ENCODE peak calls at places on chromosomes 11 and 22, in ten cellular contexts. X, S, R, L, M, W, D, J, P and U are unnamed samples.

GRCh38 chr11:11010624-11011127 is 152.8 kb upstream of the ZBED5 start:
- DNase-seq in M (no peak), W (peak; percentile 57), R (no peak), S (peak; percentile 18), J (peak; percentile 39), X (peak; percentile 30), D (no peak), P (peak; percentile 18), L (no peak), U (no peak)

GRCh38 chr11:10459029-10459970 is 4.2 kb downstream of the AMPD3 start:
- DNase-seq in X (no peak), J (no peak), R (no peak), L (no peak), W (no peak), S (peak; percentile 86), P (no peak), M (no peak), D (no peak), U (no peak)

GRCh38 chr11:109023029-109023428 is 358.2 kb downstream of the DDX10 start:
- DNase-seq in W (no peak), L (no peak), S (no peak), R (no peak), D (no peak), P (no peak), X (no peak), M (no peak), J (no peak), U (no peak)

GRCh38 chr11:7869467-7869866 is 61.6 kb downstream of the OR10A6 start:
- DNase-seq in J (no peak), S (no peak), R (no peak), M (no peak), P (no peak), X (no peak), W (no peak), L (no peak), D (no peak), U (no peak)

GRCh38 chr11:64489831-64490441 is 101.1 kb upstream of the SLC22A12 start:
- DNase-seq in P (peak; percentile 63), D (peak; percentile 29), R (no peak), M (no peak), S (peak; percentile 76), W (peak; percentile 55), L (no peak), X (peak; percentile 58), J (peak; percentile 42), U (peak; percentile 18)

GRCh38 chr11:17371614-17372013 is 16.8 kb downstream of the KCNJ11 start:
- DNase-seq in L (no peak), D (no peak), S (no peak), J (no peak), R (no peak), X (no peak), W (no peak), M (no peak), P (no peak), U (no peak)

GRCh38 chr22:47188337-47189055 is 426.0 kb downstream of the TBC1D22A start:
- DNase-seq in M (no peak), S (no peak), R (no peak), D (no peak), P (no peak), X (no peak), W (peak; percentile 16), J (no peak), L (no peak), U (no peak)

GRCh38 chr11:96314326-96315050 is 28.5 kb downstream of the MAML2 start:
- DNase-seq in D (no peak), J (peak; percentile 24), S (no peak), X (no peak), P (no peak), M (no peak), W (peak; percentile 37), R (no peak), L (no peak), U (no peak)

GRCh38 chr11:126422446-126422845 is 67.0 kb downstream of the ST3GAL4 start:
- DNase-seq in D (no peak), R (no peak), W (no peak), X (no peak), P (no peak), L (no peak), S (no peak), J (no peak), M (no peak), U (no peak)

GRCh38 chr11:117900144-117900651 is 23.7 kb upstream of the FXYD6 start:
- DNase-seq in J (no peak), L (no peak), S (peak; percentile 17), P (no peak), W (peak; percentile 32), R (no peak), X (no peak), M (no peak), D (no peak), U (no peak)

GRCh38 chr11:76236092-76237026 is 30.1 kb upstream of the WNT11 start:
- DNase-seq in L (peak; percentile 48), P (no peak), R (no peak), W (peak; percentile 77), M (no peak), X (peak; percentile 62), S (peak; percentile 65), J (peak; percentile 77), D (peak; percentile 19), U (peak; percentile 42)

GRCh38 chr11:47483408-47483807 is 34.5 kb upstream of the RAPSN start:
- DNase-seq in M (no peak), X (no peak), R (no peak), P (no peak), D (no peak), L (no peak), W (no peak), J (no peak), S (no peak), U (no peak)

GRCh38 chr11:41954034-41954433 is 494.6 kb upstream of the LRRC4C start:
- DNase-seq in W (no peak), X (no peak), P (no peak), D (no peak), S (no peak), M (no peak), L (no peak), J (no peak), R (no peak), U (no peak)

GRCh38 chr11:19673924-19674390 is 38.7 kb upstream of the NAV2 start:
- DNase-seq in L (no peak), M (peak; percentile 82), R (no peak), P (peak; percentile 73), W (peak; percentile 87), D (no peak), X (no peak), S (no peak), J (peak; percentile 81), U (no peak)

GRCh38 chr11:73152861-73153483 is 10.9 kb upstream of the FCHSD2 start:
- DNase-seq in W (no peak), S (no peak), P (no peak), M (no peak), R (no peak), D (no peak), J (no peak), L (no peak), X (no peak), U (no peak)

GRCh38 chr11:1796297-1797011 is 32.7 kb upstream of the CTSD start:
- DNase-seq in D (no peak), R (no peak), W (no peak), M (no peak), X (no peak), P (no peak), L (no peak), S (no peak), J (no peak), U (no peak)

GRCh38 chr11:111438846-111439520 is 59.9 kb upstream of the POU2AF1 start:
- DNase-seq in D (no peak), S (no peak), M (no peak), X (no peak), J (no peak), R (no peak), P (no peak), W (no peak), L (no peak), U (no peak)